ENCODE peak calls at places on chromosomes 4 and X, in six cellular contexts. U is RWPE2, D is astrocyte of the spinal cord, P is endothelial cell, L is GM06990, Y is esophagus muscularis mucosa. W is an unnamed sample.

GRCh38 chrX:48676893-48677270 is 6.7 kb upstream of the WAS start:
- DNase-seq in L (no peak), P (no peak), U (no peak), D (no peak), Y (no peak), W (peak)

GRCh38 chr4:98557497-98557896 is 100.9 kb downstream of the TSPAN5 start:
- DNase-seq in L (no peak), Y (no peak), U (no peak), D (peak), P (no peak), W (no peak)

GRCh38 chr4:106287353-106287969 is 28.5 kb downstream of the TBCK start:
- DNase-seq in U (no peak), L (no peak), P (peak), Y (no peak), D (peak), W (no peak)

GRCh38 chr4:123671633-123672404 is 275.2 kb downstream of the SPRY1 start:
- DNase-seq in P (no peak), D (no peak), U (no peak), Y (no peak), L (peak), W (no peak)

GRCh38 chrX:69088171-69088938 is 76.9 kb downstream of the PJA1 start:
- DNase-seq in U (no peak), L (no peak), Y (no peak), P (no peak), D (no peak), W (no peak)

GRCh38 chrX:50721771-50722521 is 92.0 kb downstream of the SHROOM4 start:
- DNase-seq in D (no peak), Y (no peak), P (no peak), L (no peak), U (no peak), W (no peak)

GRCh38 chr4:108324450-108324849 is 155.7 kb upstream of the LEF1 start:
- DNase-seq in U (no peak), D (no peak), P (no peak), Y (peak), L (no peak), W (no peak)

GRCh38 chr4:56048621-56049427 is 100.1 kb downstream of the CEP135 start:
- DNase-seq in Y (no peak), U (no peak), L (peak), D (peak), P (peak), W (no peak)

GRCh38 chrX:33109858-33110257 is 101.5 kb downstream of the DMD start:
- DNase-seq in U (no peak), P (no peak), L (no peak), Y (no peak), D (no peak), W (no peak)

GRCh38 chr4:8435656-8436121 is 4.8 kb downstream of the ACOX3 start:
- DNase-seq in Y (no peak), L (peak), P (no peak), D (no peak), U (no peak), W (no peak)

GRCh38 chrX:151753313-151754041 is 18.9 kb downstream of the CNGA2 start:
- DNase-seq in P (peak), D (peak), Y (no peak), U (no peak), L (peak), W (no peak)

GRCh38 chrX:2397648-2398340 is 103.0 kb downstream of the DHRSX start:
- DNase-seq in L (no peak), U (no peak), Y (no peak), D (peak), P (no peak), W (no peak)

GRCh38 chr4:43496188-43496587 is 603.7 kb downstream of the GRXCR1 start:
- DNase-seq in U (no peak), L (peak), Y (no peak), P (no peak), D (peak), W (no peak)

GRCh38 chrX:26254436-26254835 is 38.5 kb downstream of the MAGEB5 start:
- DNase-seq in U (no peak), D (no peak), Y (no peak), P (no peak), L (no peak), W (no peak)

GRCh38 chr4:47465008-47465407 is 1.5 kb upstream of the COMMD8 start:
- DNase-seq in L (peak), D (no peak), Y (no peak), P (no peak), U (no peak), W (no peak)

GRCh38 chr4:3346146-3346545 is 53.3 kb downstream of the RGS12 start:
- DNase-seq in P (peak), L (no peak), D (peak), Y (no peak), U (no peak), W (no peak)

GRCh38 chr4:140609548-140610425 is 41.0 kb upstream of the UCP1 start:
- DNase-seq in Y (no peak), L (no peak), D (peak), U (no peak), P (no peak), W (no peak)

GRCh38 chrX:154437398-154437752 is 421 bp downstream of the GDI1 start:
- DNase-seq in Y (no peak), U (no peak), P (no peak), L (no peak), D (no peak), W (peak)

GRCh38 chr4:109978704-109979103 is 66.0 kb downstream of the EGF start:
- DNase-seq in D (no peak), L (no peak), P (no peak), U (no peak), Y (no peak), W (no peak)

GRCh38 chr4:105122334-105122733 is 24.3 kb upstream of the TET2 start:
- DNase-seq in P (no peak), L (no peak), U (no peak), Y (no peak), D (no peak), W (no peak)

GRCh38 chr4:94877973-94878372 is 120.2 kb downstream of the BMPR1B start:
- DNase-seq in Y (no peak), U (no peak), P (no peak), L (no peak), D (peak), W (no peak)

GRCh38 chrX:155262970-155263754 is 1.1 kb downstream of the RAB39B start:
- DNase-seq in D (no peak), Y (no peak), P (no peak), U (no peak), L (no peak), W (no peak)

GRCh38 chr4:113278324-113278934 is 229.0 kb downstream of the ANK2 start:
- DNase-seq in L (peak), P (peak), U (no peak), D (peak), Y (no peak), W (no peak)

DNA sequence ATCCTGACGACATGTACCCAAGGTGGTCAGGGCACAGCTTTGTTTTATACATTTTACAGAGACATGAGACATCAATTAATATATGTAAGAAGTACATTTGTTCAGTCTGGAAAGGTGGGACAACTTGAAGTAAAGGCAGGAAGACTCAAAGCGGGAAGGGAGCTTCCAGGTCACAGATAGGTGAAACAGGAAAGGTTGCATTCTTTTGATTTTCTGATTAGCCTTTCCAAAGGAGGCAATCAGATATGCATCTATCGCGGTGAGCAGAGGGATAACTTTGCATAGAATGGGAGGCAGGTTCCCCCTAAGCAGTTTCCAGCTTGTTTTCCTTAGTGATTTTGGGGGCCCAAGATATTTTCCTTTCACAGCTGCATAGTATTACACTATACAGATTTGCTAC is 358.4 kb downstream of the GLUD2 start:
- DNase-seq in D (no peak), P (no peak), Y (no peak), L (no peak), U (no peak), W (no peak)
- TF ChIP-seq CTCF in D (no peak), P (no peak), Y (no peak), L (no peak), U (no peak), W (no peak)

DNA sequence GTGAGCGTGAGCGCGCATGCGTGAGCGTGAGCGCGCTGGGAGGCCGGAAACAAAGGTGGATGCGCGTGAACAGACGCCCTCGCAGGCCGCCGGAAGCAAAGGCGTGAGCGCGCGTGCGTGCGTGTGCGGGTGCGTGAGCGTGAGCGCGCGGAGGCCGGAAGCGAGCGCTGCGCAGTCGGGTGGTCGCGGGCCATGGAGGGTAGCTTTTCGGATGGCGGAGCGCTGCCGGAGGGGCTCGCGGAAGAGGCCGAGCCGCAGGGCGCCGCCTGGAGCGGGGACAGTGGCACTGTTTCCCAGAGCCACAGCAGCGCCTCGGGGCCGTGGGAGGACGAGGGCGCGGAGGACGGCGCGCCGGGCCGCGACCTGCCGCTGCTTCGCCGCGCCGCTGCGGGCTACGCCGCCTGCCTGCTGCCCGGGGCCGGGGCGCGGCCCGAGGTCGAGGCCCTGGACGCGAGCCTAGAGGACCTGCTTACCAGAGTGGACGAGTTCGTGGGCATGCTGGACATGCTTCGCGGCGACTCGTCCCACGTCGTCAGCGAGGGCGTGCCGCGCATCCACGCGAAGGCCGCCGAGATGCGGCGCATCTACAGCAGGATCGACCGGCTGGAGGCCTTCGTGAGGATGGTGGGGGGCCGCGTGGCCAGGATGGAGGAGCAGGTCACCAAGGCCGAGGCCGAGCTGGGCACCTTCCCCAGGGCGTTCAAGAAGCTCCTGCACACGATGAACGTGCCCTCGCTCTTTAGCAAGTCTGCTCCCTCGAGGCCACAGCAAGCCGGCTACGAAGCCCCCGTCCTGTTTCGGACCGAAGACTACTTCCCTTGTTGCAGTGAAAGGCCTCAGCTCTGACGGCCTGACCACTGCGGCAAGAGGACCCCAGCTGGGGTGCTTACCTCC is at the start of gene BLOC1S4:
- DNase-seq in Y (peak), P (peak), D (peak), L (peak), U (no peak), W (peak)
- TF ChIP-seq CTCF in Y (peak), P (no peak), D (no peak), L (no peak), U (no peak), W (peak)

GRCh38 chr4:87387237-87387636 is 3.8 kb downstream of the HSD17B11 start:
- DNase-seq in P (no peak), D (no peak), U (no peak), Y (no peak), L (no peak), W (no peak)

GRCh38 chr4:87392183-87392582 is 1.2 kb upstream of the HSD17B11 start:
- DNase-seq in D (no peak), Y (no peak), U (no peak), L (no peak), P (no peak), W (no peak)

GRCh38 chr4:87391783-87392054 is 731 bp upstream of the HSD17B11 start:
- DNase-seq in P (no peak), Y (no peak), U (no peak), L (no peak), D (no peak), W (no peak)

DNA sequence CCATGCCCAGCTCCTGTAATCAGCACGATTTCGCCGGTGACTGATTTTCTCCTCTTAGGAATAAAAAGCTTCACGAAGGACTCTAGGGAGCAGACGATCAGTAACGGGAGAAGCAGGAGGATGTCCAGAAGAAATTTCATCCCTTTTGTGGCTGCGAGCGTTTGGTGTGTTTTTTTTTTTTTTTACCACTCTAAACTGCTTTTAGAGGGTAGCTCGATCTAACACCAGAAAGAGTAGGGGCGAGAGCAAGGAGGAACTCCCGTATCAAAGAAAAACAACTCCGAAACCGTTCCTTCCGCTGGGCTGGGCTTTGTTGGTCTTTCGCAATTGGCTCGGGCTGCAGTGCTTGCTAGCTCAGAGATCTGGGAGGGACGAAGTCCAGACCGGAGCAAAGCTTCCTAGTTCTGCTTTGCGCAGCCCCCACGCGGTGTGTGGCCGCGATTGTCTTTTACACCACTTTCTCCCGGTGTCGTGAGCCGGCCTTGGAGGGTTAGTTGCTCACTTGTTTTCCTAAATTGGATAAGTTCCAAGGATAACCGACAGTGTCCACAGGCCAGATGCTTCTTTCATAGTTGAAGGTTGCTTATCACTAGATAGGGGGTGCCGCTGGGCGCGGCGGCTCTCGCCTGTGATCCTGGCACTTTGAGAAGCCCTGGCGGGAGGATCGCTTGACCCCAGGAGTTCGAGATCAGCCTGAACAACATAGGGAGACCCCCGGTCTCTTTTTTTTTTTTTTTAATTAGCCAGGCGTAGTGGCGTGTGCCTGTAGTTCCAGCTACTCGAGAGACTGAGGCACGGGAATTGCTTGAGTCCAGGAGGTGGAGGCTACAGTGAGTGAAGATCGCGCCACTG is at the start of gene HSD17B11:
- DNase-seq in Y (peak), U (peak), P (peak), D (peak), L (peak), W (no peak)
- TF ChIP-seq CTCF in Y (no peak), U (peak), P (no peak), D (no peak), L (peak), W (peak)

GRCh38 chr4:7191546-7192251 is 639 bp upstream of the SORCS2 start:
- DNase-seq in P (no peak), D (no peak), U (no peak), L (no peak), Y (no peak), W (no peak)

GRCh38 chr4:7190668-7191545 is 1.4 kb upstream of the SORCS2 start:
- DNase-seq in L (no peak), D (no peak), U (no peak), Y (no peak), P (no peak), W (no peak)

GRCh38 chr4:7193040-7193958 is 961 bp downstream of the SORCS2 start:
- DNase-seq in Y (no peak), U (no peak), D (no peak), P (no peak), L (no peak), W (no peak)

GRCh38 chr4:7194251-7195137 is 2.2 kb downstream of the SORCS2 start:
- DNase-seq in L (no peak), D (no peak), P (peak), U (no peak), Y (no peak), W (no peak)

GRCh38 chr4:7192252-7193039 is at the start of gene SORCS2:
- DNase-seq in D (peak), P (peak), Y (no peak), U (no peak), L (peak), W (no peak)
- TF ChIP-seq CTCF in D (peak), P (peak), Y (peak), U (peak), L (peak), W (peak)

GRCh38 chr4:96675420-96675819 is 835.5 kb downstream of the PDHA2 start:
- DNase-seq in P (no peak), L (no peak), Y (no peak), U (no peak), D (no peak), W (no peak)

GRCh38 chr4:96675916-96676315 is 836.0 kb downstream of the PDHA2 start:
- DNase-seq in Y (no peak), D (peak), L (no peak), U (no peak), P (no peak), W (no peak)

DNA sequence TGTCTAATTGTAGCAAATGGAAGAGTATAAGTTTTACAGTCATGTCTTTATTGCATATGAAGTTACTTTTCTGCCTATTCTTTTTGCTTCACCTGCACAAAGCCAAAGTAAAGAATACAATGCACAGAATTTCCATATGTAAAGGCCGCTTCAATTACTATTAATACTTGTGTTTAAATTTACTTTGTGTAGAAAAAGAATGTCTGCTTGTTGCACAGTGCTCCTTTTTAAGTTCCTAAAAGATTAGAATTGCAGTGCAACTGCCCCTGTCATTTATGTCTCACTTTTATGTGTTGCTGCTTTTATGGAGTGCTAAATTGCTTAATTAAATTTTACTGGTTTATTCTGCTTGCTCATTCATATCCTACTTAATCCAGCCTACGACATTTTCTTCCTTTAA is 830.5 kb downstream of the PDHA2 start:
- DNase-seq in U (no peak), P (no peak), L (no peak), Y (no peak), D (no peak), W (no peak)
- TF ChIP-seq CTCF in U (no peak), P (no peak), L (no peak), Y (no peak), D (no peak), W (no peak)

GRCh38 chr4:155546451-155546850 is 120.2 kb upstream of the GUCY1A1 start:
- DNase-seq in P (no peak), L (no peak), Y (no peak), U (no peak), D (no peak), W (no peak)

GRCh38 chr4:155545456-155545855 is 121.2 kb upstream of the GUCY1A1 start:
- DNase-seq in D (no peak), L (no peak), U (no peak), Y (no peak), P (no peak), W (no peak)

GRCh38 chr4:155552180-155552579 is 114.5 kb upstream of the GUCY1A1 start:
- DNase-seq in P (no peak), U (no peak), Y (no peak), L (no peak), D (peak), W (no peak)

GRCh38 chr4:155544547-155544946 is 122.1 kb upstream of the GUCY1A1 start:
- DNase-seq in P (no peak), U (no peak), L (no peak), Y (no peak), D (no peak), W (no peak)

GRCh38 chr4:155548173-155548572 is 118.5 kb upstream of the GUCY1A1 start:
- DNase-seq in P (no peak), D (no peak), L (no peak), U (no peak), Y (no peak), W (no peak)
- TF ChIP-seq CTCF in P (no peak), D (no peak), L (no peak), U (no peak), Y (no peak), W (no peak)

GRCh38 chr4:80787306-80787705 is 243.2 kb upstream of the BMP3 start:
- DNase-seq in L (no peak), D (no peak), U (no peak), Y (no peak), P (no peak), W (no peak)

GRCh38 chr4:80790152-80790551 is 240.4 kb upstream of the BMP3 start:
- DNase-seq in L (no peak), D (no peak), Y (no peak), P (no peak), U (no peak), W (no peak)

GRCh38 chr4:80788798-80789197 is 241.7 kb upstream of the BMP3 start:
- DNase-seq in U (no peak), L (no peak), P (no peak), Y (no peak), D (peak), W (no peak)
- TF ChIP-seq CTCF in U (no peak), L (no peak), P (no peak), Y (no peak), D (no peak), W (no peak)